ENCODE peak calls at places on chromosome 4, in nine cellular contexts. One of them, this sample, is unnamed.
A peak's percentile ranks its signal among the peaks of the same experiment; 100 is the strongest.

GRCh38 chr4:104508224-104508623 is 13.5 kb upstream of the CXXC4 start:
- DNase-seq in HT-29: no peak
- DNase-seq in NCI-H1092 treated with DMSO at 0.1 percent for 48 hours: no peak
- DNase-seq in D341Med: no peak
- DNase-seq in left lobe of liver: no peak
- DNase-seq in HepG2: no peak
- DNase-seq in AML-193: no peak
- DNase-seq in IMR-90: no peak
- DNase-seq in stimulated activated CD8-positive, alpha-beta memory T cell treated with anti-CD3 and anti-CD28 coated beads, Interleukin-15, amount 100 ng/mL, for 4 hours: no peak
- DNase-seq in this sample: no peak

GRCh38 chr4:143287571-143287923 is 49.1 kb upstream of the GAB1 start:
- DNase-seq in HT-29: no peak
- DNase-seq in NCI-H1092 treated with DMSO at 0.1 percent for 48 hours: no peak
- DNase-seq in D341Med: no peak
- DNase-seq in left lobe of liver: no peak
- DNase-seq in HepG2: no peak
- DNase-seq in AML-193: no peak
- DNase-seq in IMR-90: no peak
- DNase-seq in stimulated activated CD8-positive, alpha-beta memory T cell treated with anti-CD3 and anti-CD28 coated beads, Interleukin-15, amount 100 ng/mL, for 4 hours: no peak
- DNase-seq in this sample: no peak

GRCh38 chr4:57094482-57095223 is 15.5 kb downstream of the IGFBP7 start:
- DNase-seq in HT-29: no peak
- DNase-seq in NCI-H1092 treated with DMSO at 0.1 percent for 48 hours: no peak
- DNase-seq in D341Med: no peak
- DNase-seq in left lobe of liver: no peak
- DNase-seq in HepG2: no peak
- DNase-seq in AML-193: no peak
- DNase-seq in IMR-90: peak; percentile 74
- DNase-seq in stimulated activated CD8-positive, alpha-beta memory T cell treated with anti-CD3 and anti-CD28 coated beads, Interleukin-15, amount 100 ng/mL, for 4 hours: no peak
- DNase-seq in this sample: peak; percentile 70

GRCh38 chr4:134585972-134586371 is 384.4 kb upstream of the PABPC4L start:
- DNase-seq in HT-29: no peak
- DNase-seq in NCI-H1092 treated with DMSO at 0.1 percent for 48 hours: no peak
- DNase-seq in D341Med: no peak
- DNase-seq in left lobe of liver: no peak
- DNase-seq in HepG2: no peak
- DNase-seq in AML-193: no peak
- DNase-seq in IMR-90: no peak
- DNase-seq in stimulated activated CD8-positive, alpha-beta memory T cell treated with anti-CD3 and anti-CD28 coated beads, Interleukin-15, amount 100 ng/mL, for 4 hours: no peak
- DNase-seq in this sample: no peak

GRCh38 chr4:23717528-23718248 is 172.2 kb downstream of the PPARGC1A start:
- DNase-seq in HT-29: peak; percentile 45
- DNase-seq in NCI-H1092 treated with DMSO at 0.1 percent for 48 hours: peak; percentile 3
- DNase-seq in D341Med: peak; percentile 51
- DNase-seq in left lobe of liver: no peak
- DNase-seq in HepG2: peak; percentile 17
- DNase-seq in AML-193: peak; percentile 23
- DNase-seq in IMR-90: peak; percentile 31
- DNase-seq in stimulated activated CD8-positive, alpha-beta memory T cell treated with anti-CD3 and anti-CD28 coated beads, Interleukin-15, amount 100 ng/mL, for 4 hours: no peak
- DNase-seq in this sample: peak; percentile 28

GRCh38 chr4:181085584-181085983 is 1157.6 kb upstream of the TENM3 start:
- DNase-seq in HT-29: no peak
- DNase-seq in NCI-H1092 treated with DMSO at 0.1 percent for 48 hours: no peak
- DNase-seq in D341Med: no peak
- DNase-seq in left lobe of liver: no peak
- DNase-seq in HepG2: no peak
- DNase-seq in AML-193: no peak
- DNase-seq in IMR-90: no peak
- DNase-seq in stimulated activated CD8-positive, alpha-beta memory T cell treated with anti-CD3 and anti-CD28 coated beads, Interleukin-15, amount 100 ng/mL, for 4 hours: no peak
- DNase-seq in this sample: no peak

GRCh38 chr4:127616898-127617297 is 15.9 kb upstream of the INTU start:
- DNase-seq in HT-29: no peak
- DNase-seq in NCI-H1092 treated with DMSO at 0.1 percent for 48 hours: no peak
- DNase-seq in D341Med: no peak
- DNase-seq in left lobe of liver: no peak
- DNase-seq in HepG2: no peak
- DNase-seq in AML-193: no peak
- DNase-seq in IMR-90: no peak
- DNase-seq in stimulated activated CD8-positive, alpha-beta memory T cell treated with anti-CD3 and anti-CD28 coated beads, Interleukin-15, amount 100 ng/mL, for 4 hours: no peak
- DNase-seq in this sample: no peak

GRCh38 chr4:7171191-7171900 is 21.0 kb upstream of the SORCS2 start:
- DNase-seq in HT-29: no peak
- DNase-seq in NCI-H1092 treated with DMSO at 0.1 percent for 48 hours: no peak
- DNase-seq in D341Med: no peak
- DNase-seq in left lobe of liver: no peak
- DNase-seq in HepG2: no peak
- DNase-seq in AML-193: no peak
- DNase-seq in IMR-90: no peak
- DNase-seq in stimulated activated CD8-positive, alpha-beta memory T cell treated with anti-CD3 and anti-CD28 coated beads, Interleukin-15, amount 100 ng/mL, for 4 hours: no peak
- DNase-seq in this sample: no peak

GRCh38 chr4:186243331-186243730 is 16.0 kb downstream of the KLKB1 start:
- DNase-seq in HT-29: no peak
- DNase-seq in NCI-H1092 treated with DMSO at 0.1 percent for 48 hours: no peak
- DNase-seq in D341Med: no peak
- DNase-seq in left lobe of liver: no peak
- DNase-seq in HepG2: no peak
- DNase-seq in AML-193: no peak
- DNase-seq in IMR-90: no peak
- DNase-seq in stimulated activated CD8-positive, alpha-beta memory T cell treated with anti-CD3 and anti-CD28 coated beads, Interleukin-15, amount 100 ng/mL, for 4 hours: no peak
- DNase-seq in this sample: no peak

This sample was measured in choroid plexus epithelial cell.